ENCODE peak calls at places on chromosomes 12 and 14, in seven cellular contexts. F is HL-60; E is NCI-H1417 treated with DMSO at 0.1 percent for 48 hours; L is smooth muscle cell of the brain vasculature; M is CD8-positive, alpha-beta T cell; J is stimulated activated CD8-positive, alpha-beta memory T cell treated with anti-CD3 and anti-CD28 coated beads, Interleukin-4, amount 100 ng/mL, for 4 hours; D is NCI-H1092 treated with DMSO at 0.1 percent for 48 hours. P is an unnamed sample.

GRCh38 chr14:20413785-20414117 is 450 bp upstream of the TEP1 start:
- DNase-seq in F (peak), E (no peak), L (no peak), M (peak), J (no peak), D (no peak), P (no peak)

GRCh38 chr12:7555752-7556151 is 52.2 kb upstream of the CD163 start:
- DNase-seq in F (no peak), E (no peak), L (peak), M (no peak), J (no peak), D (no peak), P (no peak)

GRCh38 chr14:24605435-24606190 is 3.9 kb downstream of the GZMH start:
- DNase-seq in F (peak), E (no peak), L (no peak), M (peak), J (peak), D (peak), P (peak)

GRCh38 chr12:22856120-22856699 is 231.2 kb downstream of the ETNK1 start:
- DNase-seq in F (no peak), E (peak), L (peak), M (no peak), J (no peak), D (peak), P (no peak)

GRCh38 chr12:122860854-122861585 is 25.8 kb downstream of the HIP1R start:
- DNase-seq in F (no peak), E (no peak), L (no peak), M (peak), J (no peak), D (no peak), P (no peak)

GRCh38 chr14:83163016-83163415 is 1629.4 kb upstream of the SEL1L start:
- DNase-seq in F (no peak), E (no peak), L (no peak), M (no peak), J (no peak), D (no peak), P (no peak)

GRCh38 chr14:90398315-90398811 is 1.5 kb downstream of the CALM1 start:
- DNase-seq in F (peak), E (no peak), L (no peak), M (peak), J (peak), D (peak), P (peak)

GRCh38 chr12:62776997-62777396 is 158.0 kb downstream of the PPM1H start:
- DNase-seq in F (no peak), E (no peak), L (no peak), M (no peak), J (no peak), D (no peak), P (no peak)

GRCh38 chr12:104877107-104877705 is 80.9 kb downstream of the SLC41A2 start:
- DNase-seq in F (peak), E (no peak), L (peak), M (peak), J (no peak), D (peak), P (no peak)

GRCh38 chr12:46159239-46159901 is 109.5 kb downstream of the SLC38A1 start:
- DNase-seq in F (no peak), E (no peak), L (no peak), M (no peak), J (no peak), D (no peak), P (no peak)

GRCh38 chr12:31412292-31412801 is 86.4 kb upstream of the SINHCAF start:
- DNase-seq in F (no peak), E (no peak), L (no peak), M (no peak), J (no peak), D (no peak), P (no peak)

GRCh38 chr14:24881496-24881895 is 168.5 kb downstream of the STXBP6 start:
- DNase-seq in F (no peak), E (no peak), L (no peak), M (no peak), J (no peak), D (no peak), P (no peak)

GRCh38 chr12:88793091-88793490 is 212.8 kb upstream of the KITLG start:
- DNase-seq in F (no peak), E (no peak), L (no peak), M (no peak), J (no peak), D (no peak), P (no peak)

GRCh38 chr12:14272954-14273910 is 92.2 kb upstream of the ATF7IP start:
- DNase-seq in F (peak), E (no peak), L (no peak), M (no peak), J (no peak), D (peak), P (no peak)

GRCh38 chr12:22103418-22103817 is 57.4 kb downstream of the CMAS start:
- DNase-seq in F (peak), E (no peak), L (no peak), M (no peak), J (no peak), D (no peak), P (no peak)

GRCh38 chr14:22483863-22484593 is 105.0 kb downstream of the DAD1 start:
- DNase-seq in F (peak), E (no peak), L (no peak), M (no peak), J (no peak), D (no peak), P (no peak)

GRCh38 chr12:57810450-57810849 is 8.1 kb downstream of the AVIL start:
- DNase-seq in F (peak), E (no peak), L (no peak), M (no peak), J (no peak), D (no peak), P (no peak)

GRCh38 chr12:93855265-93855664 is 178.1 kb downstream of the CRADD start:
- DNase-seq in F (no peak), E (no peak), L (no peak), M (no peak), J (no peak), D (no peak), P (no peak)

GRCh38 chr14:45253754-45254300 is 825 bp upstream of the MIS18BP1 start:
- DNase-seq in F (peak), E (no peak), L (no peak), M (peak), J (no peak), D (no peak), P (no peak)

GRCh38 chr12:112862570-112863137 is 44.1 kb upstream of the OAS1 start:
- DNase-seq in F (no peak), E (no peak), L (no peak), M (no peak), J (no peak), D (no peak), P (no peak)

GRCh38 chr12:24555730-24556129 is 393.2 kb downstream of the BCAT1 start:
- DNase-seq in F (no peak), E (no peak), L (no peak), M (no peak), J (no peak), D (no peak), P (no peak)

GRCh38 chr12:78680596-78680995 is 184.0 kb upstream of the SYT1 start:
- DNase-seq in F (no peak), E (no peak), L (no peak), M (no peak), J (no peak), D (no peak), P (no peak)

GRCh38 chr14:99674064-99674650 is 9.9 kb upstream of the CYP46A1 start:
- DNase-seq in F (no peak), E (no peak), L (no peak), M (no peak), J (no peak), D (no peak), P (no peak)

P was measured in activated T-helper 2 cell treated with anti-CD3 and anti-CD28 coated beads, Interferon-gamma antibody, Interleukin-2, Interleukin-4, amounts not matched to agents 10 μg/mL and 5 μg/mL and 100 μg/mL, durations not matched to agents 14 hours and 24 hours and 36 hours.